ENCODE peak calls at places on chromosomes 4 and X, in ten cellular contexts. One of them, this sample, is unnamed. For H3K4me1, the result is how much of the 10 kb centered on the place peaks cover.

GRCh38 chrX:49986058-49986457 is 63.7 kb downstream of the CLCN5 start:
- DNase-seq in lower lobe of right lung: no peak
- DNase-seq in thyroid gland: no peak
- DNase-seq in pancreas: no peak
- DNase-seq in fibroblast of lung: no peak
- DNase-seq in IMR-90: no peak
- DNase-seq in psoas muscle: no peak
- DNase-seq in heart right ventricle: no peak
- DNase-seq in tibial artery: no peak
- DNase-seq in upper lobe of right lung: no peak
- DNase-seq in this sample: no peak

GRCh38 chrX:151982217-151982616 is 7.7 kb upstream of the GABRE start:
- DNase-seq in thyroid gland: no peak
- DNase-seq in psoas muscle: no peak
- DNase-seq in IMR-90: peak
- DNase-seq in tibial artery: no peak
- DNase-seq in pancreas: no peak
- DNase-seq in upper lobe of right lung: no peak
- DNase-seq in fibroblast of lung: peak
- DNase-seq in heart right ventricle: no peak
- DNase-seq in lower lobe of right lung: no peak
- DNase-seq in this sample: peak

GRCh38 chr4:145098675-145099037 is 545 bp downstream of the ABCE1 start:
- DNase-seq in IMR-90: peak
- DNase-seq in psoas muscle: no peak
- DNase-seq in heart right ventricle: peak
- DNase-seq in lower lobe of right lung: no peak
- DNase-seq in fibroblast of lung: peak
- DNase-seq in tibial artery: peak
- DNase-seq in pancreas: no peak
- DNase-seq in thyroid gland: peak
- DNase-seq in upper lobe of right lung: no peak
- DNase-seq in this sample: no peak

GRCh38 chrX:13476384-13476783 is 93.0 kb upstream of the EGFL6 start:
- DNase-seq in fibroblast of lung: no peak
- DNase-seq in lower lobe of right lung: no peak
- DNase-seq in tibial artery: no peak
- DNase-seq in IMR-90: no peak
- DNase-seq in pancreas: no peak
- DNase-seq in heart right ventricle: no peak
- DNase-seq in psoas muscle: no peak
- DNase-seq in thyroid gland: no peak
- DNase-seq in upper lobe of right lung: no peak
- DNase-seq in this sample: no peak

GRCh38 chrX:23394421-23394820 is 59.8 kb downstream of the PTCHD1 start:
- DNase-seq in lower lobe of right lung: no peak
- DNase-seq in psoas muscle: no peak
- DNase-seq in upper lobe of right lung: no peak
- DNase-seq in heart right ventricle: no peak
- DNase-seq in IMR-90: no peak
- DNase-seq in thyroid gland: peak
- DNase-seq in pancreas: no peak
- DNase-seq in fibroblast of lung: no peak
- DNase-seq in tibial artery: no peak
- DNase-seq in this sample: no peak

GRCh38 chr4:11623726-11624037 is 195.0 kb upstream of the HS3ST1 start:
- DNase-seq in lower lobe of right lung: no peak
- DNase-seq in pancreas: no peak
- DNase-seq in thyroid gland: no peak
- DNase-seq in IMR-90: peak
- DNase-seq in upper lobe of right lung: no peak
- DNase-seq in fibroblast of lung: peak
- DNase-seq in psoas muscle: no peak
- DNase-seq in heart right ventricle: peak
- DNase-seq in tibial artery: no peak
- DNase-seq in this sample: no peak

GRCh38 chr4:3307486-3307885 is 14.7 kb downstream of the RGS12 start:
- DNase-seq in lower lobe of right lung: peak
- DNase-seq in IMR-90: no peak
- DNase-seq in tibial artery: peak
- DNase-seq in upper lobe of right lung: peak
- DNase-seq in heart right ventricle: no peak
- DNase-seq in pancreas: peak
- DNase-seq in psoas muscle: no peak
- DNase-seq in thyroid gland: peak
- DNase-seq in fibroblast of lung: no peak
- DNase-seq in this sample: no peak

GRCh38 chr4:152357206-152357605 is 178.7 kb downstream of the FBXW7 start:
- DNase-seq in upper lobe of right lung: peak
- DNase-seq in heart right ventricle: no peak
- DNase-seq in IMR-90: peak
- DNase-seq in psoas muscle: peak
- DNase-seq in thyroid gland: no peak
- DNase-seq in tibial artery: peak
- DNase-seq in pancreas: no peak
- DNase-seq in fibroblast of lung: peak
- DNase-seq in lower lobe of right lung: peak
- DNase-seq in this sample: no peak

GRCh38 chrX:10011991-10012390 is 44.8 kb downstream of the CLDN34 start:
- DNase-seq in upper lobe of right lung: peak
- DNase-seq in IMR-90: no peak
- DNase-seq in thyroid gland: no peak
- DNase-seq in tibial artery: no peak
- DNase-seq in lower lobe of right lung: peak
- DNase-seq in fibroblast of lung: no peak
- DNase-seq in psoas muscle: no peak
- DNase-seq in pancreas: no peak
- DNase-seq in heart right ventricle: no peak
- DNase-seq in this sample: no peak

GRCh38 chrX:106894978-106895452 is 8.1 kb downstream of the RIPPLY1 start:
- DNase-seq in pancreas: no peak
- DNase-seq in upper lobe of right lung: no peak
- DNase-seq in thyroid gland: peak
- DNase-seq in IMR-90: peak
- DNase-seq in lower lobe of right lung: no peak
- DNase-seq in psoas muscle: no peak
- DNase-seq in heart right ventricle: peak
- DNase-seq in tibial artery: no peak
- DNase-seq in fibroblast of lung: peak
- DNase-seq in this sample: peak

GRCh38 chrX:133985164-133986007 is at the start of gene GPC3:
- DNase-seq in heart right ventricle: no peak
- DNase-seq in thyroid gland: peak
- DNase-seq in IMR-90: peak
- DNase-seq in lower lobe of right lung: peak
- DNase-seq in psoas muscle: peak
- DNase-seq in tibial artery: no peak
- DNase-seq in fibroblast of lung: peak
- DNase-seq in upper lobe of right lung: peak
- DNase-seq in pancreas: peak
- DNase-seq in this sample: peak

GRCh38 chr4:39118034-39118658 is 56.1 kb downstream of the KLHL5 start:
- DNase-seq in psoas muscle: no peak
- DNase-seq in fibroblast of lung: no peak
- DNase-seq in pancreas: no peak
- DNase-seq in thyroid gland: no peak
- DNase-seq in upper lobe of right lung: no peak
- DNase-seq in tibial artery: no peak
- DNase-seq in heart right ventricle: no peak
- DNase-seq in lower lobe of right lung: no peak
- DNase-seq in IMR-90: no peak
- DNase-seq in this sample: no peak

GRCh38 chr4:40937140-40937725 is 187.5 kb downstream of the NSUN7 start:
- DNase-seq in psoas muscle: no peak
- DNase-seq in IMR-90: no peak
- DNase-seq in upper lobe of right lung: no peak
- DNase-seq in heart right ventricle: no peak
- DNase-seq in tibial artery: no peak
- DNase-seq in fibroblast of lung: no peak
- DNase-seq in lower lobe of right lung: no peak
- DNase-seq in pancreas: no peak
- DNase-seq in thyroid gland: no peak
- DNase-seq in this sample: no peak

GRCh38 chr4:120198411-120198810 is 131.8 kb upstream of the MAD2L1 start:
- DNase-seq in thyroid gland: no peak
- DNase-seq in lower lobe of right lung: no peak
- DNase-seq in tibial artery: no peak
- DNase-seq in IMR-90: no peak
- DNase-seq in upper lobe of right lung: no peak
- DNase-seq in pancreas: no peak
- DNase-seq in psoas muscle: no peak
- DNase-seq in fibroblast of lung: no peak
- DNase-seq in heart right ventricle: no peak
- DNase-seq in this sample: no peak

GRCh38 chr4:106985830-106986229 is 50.3 kb downstream of the DKK2 start:
- DNase-seq in heart right ventricle: no peak
- DNase-seq in IMR-90: no peak
- DNase-seq in lower lobe of right lung: no peak
- DNase-seq in tibial artery: no peak
- DNase-seq in thyroid gland: no peak
- DNase-seq in fibroblast of lung: no peak
- DNase-seq in upper lobe of right lung: no peak
- DNase-seq in pancreas: no peak
- DNase-seq in psoas muscle: no peak
- DNase-seq in this sample: no peak

GRCh38 chr4:78667337-78667736 is 108.8 kb upstream of the BMP2K start:
- DNase-seq in upper lobe of right lung: no peak
- DNase-seq in psoas muscle: no peak
- DNase-seq in fibroblast of lung: no peak
- DNase-seq in pancreas: no peak
- DNase-seq in heart right ventricle: no peak
- DNase-seq in thyroid gland: no peak
- DNase-seq in lower lobe of right lung: no peak
- DNase-seq in IMR-90: no peak
- DNase-seq in tibial artery: no peak
- DNase-seq in this sample: no peak

GRCh38 chr4:87114245-87115062 is 106.0 kb downstream of the KLHL8 start:
- DNase-seq in heart right ventricle: no peak
- DNase-seq in thyroid gland: no peak
- DNase-seq in IMR-90: no peak
- DNase-seq in upper lobe of right lung: no peak
- DNase-seq in lower lobe of right lung: no peak
- DNase-seq in pancreas: peak
- DNase-seq in tibial artery: no peak
- DNase-seq in fibroblast of lung: no peak
- DNase-seq in psoas muscle: no peak
- DNase-seq in this sample: no peak

DNA sequence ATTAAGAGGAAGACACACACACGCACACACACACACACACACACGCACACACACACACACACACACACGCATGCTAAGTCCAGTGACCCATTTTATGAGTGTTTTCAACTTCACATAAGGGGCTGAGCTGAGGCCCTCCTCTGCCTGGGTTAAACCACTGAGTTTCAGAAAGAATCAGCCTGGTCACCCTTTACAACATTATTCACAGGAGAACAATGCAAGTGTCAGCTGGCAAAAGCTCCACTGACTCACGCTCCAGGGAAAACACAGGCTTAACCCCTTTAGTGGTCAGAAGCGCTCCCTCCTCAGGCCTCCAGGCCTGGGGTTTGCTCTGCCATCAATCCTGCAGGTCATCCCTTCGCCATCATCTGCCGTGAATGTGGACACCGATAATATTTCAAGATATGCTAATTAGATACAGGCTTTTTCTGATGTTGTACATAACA is 46.9 kb downstream of the ACOX3 start:
- DNase-seq in thyroid gland: peak
- DNase-seq in tibial artery: peak
- DNase-seq in heart right ventricle: peak
- DNase-seq in IMR-90: peak
- DNase-seq in upper lobe of right lung: no peak
- DNase-seq in psoas muscle: peak
- DNase-seq in fibroblast of lung: peak
- DNase-seq in pancreas: no peak
- DNase-seq in lower lobe of right lung: no peak
- DNase-seq in this sample: peak
- H3K4me1 ChIP-seq in thyroid gland: under half
- H3K4me1 ChIP-seq in tibial artery: under half
- H3K4me1 ChIP-seq in heart right ventricle: under half
- H3K4me1 ChIP-seq in IMR-90: under half
- H3K4me1 ChIP-seq in upper lobe of right lung: under half
- H3K4me1 ChIP-seq in psoas muscle: under half
- H3K4me1 ChIP-seq in fibroblast of lung: under half
- H3K4me1 ChIP-seq in pancreas: under half
- H3K4me1 ChIP-seq in lower lobe of right lung: under half
- H3K4me1 ChIP-seq in this sample: under half

GRCh38 chrX:56530011-56530410 is 33.4 kb upstream of the UBQLN2 start:
- DNase-seq in IMR-90: no peak
- DNase-seq in thyroid gland: no peak
- DNase-seq in psoas muscle: no peak
- DNase-seq in pancreas: no peak
- DNase-seq in upper lobe of right lung: no peak
- DNase-seq in heart right ventricle: no peak
- DNase-seq in lower lobe of right lung: no peak
- DNase-seq in tibial artery: no peak
- DNase-seq in fibroblast of lung: no peak
- DNase-seq in this sample: no peak
- H3K27ac ChIP-seq in IMR-90: no peak
- H3K27ac ChIP-seq in thyroid gland: no peak
- H3K27ac ChIP-seq in psoas muscle: no peak
- H3K27ac ChIP-seq in pancreas: no peak
- H3K27ac ChIP-seq in upper lobe of right lung: no peak
- H3K27ac ChIP-seq in heart right ventricle: no peak
- H3K27ac ChIP-seq in lower lobe of right lung: no peak
- H3K27ac ChIP-seq in tibial artery: no peak
- H3K27ac ChIP-seq in fibroblast of lung: no peak
- H3K27ac ChIP-seq in this sample: no peak

GRCh38 chrX:28591542-28591941 is 4.3 kb downstream of the IL1RAPL1 start:
- DNase-seq in pancreas: no peak
- DNase-seq in IMR-90: no peak
- DNase-seq in psoas muscle: no peak
- DNase-seq in lower lobe of right lung: no peak
- DNase-seq in thyroid gland: no peak
- DNase-seq in tibial artery: no peak
- DNase-seq in upper lobe of right lung: no peak
- DNase-seq in heart right ventricle: no peak
- DNase-seq in fibroblast of lung: no peak
- DNase-seq in this sample: no peak
- H3K4me3 ChIP-seq in pancreas: no peak
- H3K4me3 ChIP-seq in IMR-90: no peak
- H3K4me3 ChIP-seq in psoas muscle: no peak
- H3K4me3 ChIP-seq in lower lobe of right lung: no peak
- H3K4me3 ChIP-seq in thyroid gland: no peak
- H3K4me3 ChIP-seq in tibial artery: no peak
- H3K4me3 ChIP-seq in upper lobe of right lung: no peak
- H3K4me3 ChIP-seq in heart right ventricle: peak
- H3K4me3 ChIP-seq in fibroblast of lung: no peak
- H3K4me3 ChIP-seq in this sample: no peak

DNA sequence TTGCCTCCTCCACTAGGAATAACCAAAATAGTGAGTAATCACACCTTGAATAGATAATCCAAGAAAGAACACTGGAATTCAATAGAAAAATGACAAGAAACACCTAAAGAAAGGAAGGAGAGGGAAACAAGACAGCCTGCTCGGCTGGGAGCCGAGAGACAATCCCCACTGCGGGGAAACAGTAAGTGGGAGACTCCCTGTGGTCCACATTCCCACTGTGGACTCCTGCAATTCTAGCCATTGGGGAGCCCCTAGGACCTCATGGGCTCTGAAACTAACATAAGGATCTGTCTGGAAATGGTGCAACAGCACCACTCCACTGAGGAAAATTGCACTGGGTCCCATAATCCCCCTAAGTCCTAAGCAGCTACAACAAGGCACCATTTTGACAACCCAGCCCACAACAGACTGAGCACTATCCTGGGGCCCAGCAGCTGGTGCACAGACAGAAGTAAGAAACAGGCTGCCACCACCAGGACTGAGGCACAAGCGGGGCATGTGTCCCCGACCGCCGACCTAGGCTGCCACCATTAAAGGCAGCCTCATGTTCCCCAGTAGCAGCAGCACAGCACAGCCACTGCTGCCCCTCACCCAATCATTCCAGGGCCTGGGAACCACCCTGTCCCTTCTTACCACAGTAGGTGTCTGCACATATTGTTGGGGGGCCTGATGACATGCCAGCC is 14.2 kb downstream of the LRBA start:
- DNase-seq in upper lobe of right lung: no peak
- DNase-seq in psoas muscle: no peak
- DNase-seq in IMR-90: no peak
- DNase-seq in pancreas: no peak
- DNase-seq in tibial artery: no peak
- DNase-seq in heart right ventricle: no peak
- DNase-seq in fibroblast of lung: no peak
- DNase-seq in lower lobe of right lung: no peak
- DNase-seq in thyroid gland: no peak
- DNase-seq in this sample: no peak
- H3K4me1 ChIP-seq in upper lobe of right lung: under half
- H3K4me1 ChIP-seq in psoas muscle: under half
- H3K4me1 ChIP-seq in IMR-90: under half
- H3K4me1 ChIP-seq in pancreas: under half
- H3K4me1 ChIP-seq in tibial artery: under half
- H3K4me1 ChIP-seq in heart right ventricle: under half
- H3K4me1 ChIP-seq in fibroblast of lung: under half
- H3K4me1 ChIP-seq in lower lobe of right lung: under half
- H3K4me1 ChIP-seq in thyroid gland: under half
- H3K4me1 ChIP-seq in this sample: under half

This sample was measured in SJSA1.